ENCODE peak calls at places on chromosomes 13 and 19, in six cellular contexts. C is HepG2, Y is RPMI7951, E is endodermal cell, P is C1 segment of cervical spinal cord, M is T-helper 2 cell. H is an unnamed sample.

GRCh38 chr19:13010992-13011652 is 15.8 kb downstream of the NFIX start:
- DNase-seq in C (no peak), Y (no peak), E (no peak), P (no peak), M (no peak), H (no peak)

GRCh38 chr19:37466798-37467607 is at the start of gene ZNF569:
- DNase-seq in C (peak; percentile 89), Y (peak; percentile 95), E (peak; percentile 96), P (peak; percentile 88), M (peak; percentile 82), H (peak; percentile 96)

GRCh38 chr19:1765182-1765903 is 12.0 kb downstream of the ONECUT3 start:
- DNase-seq in C (no peak), Y (no peak), E (peak; percentile 54), P (no peak), M (no peak), H (no peak)

GRCh38 chr13:100854091-100854490 is 179.5 kb upstream of the TMTC4 start:
- DNase-seq in C (no peak), Y (no peak), E (peak; percentile 76), P (no peak), M (no peak), H (no peak)

GRCh38 chr19:50820549-50821247 is 2.9 kb downstream of the KLK1 start:
- DNase-seq in C (no peak), Y (no peak), E (peak; percentile 73), P (no peak), M (no peak), H (no peak)

GRCh38 chr13:59391696-59392095 is 772.0 kb downstream of the DIAPH3 start:
- DNase-seq in C (peak; percentile 39), Y (peak; percentile 27), E (peak; percentile 83), P (no peak), M (peak; percentile 9), H (peak; percentile 96)

GRCh38 chr19:31354919-31355318 is 5.7 kb upstream of the TSHZ3 start:
- DNase-seq in C (no peak), Y (no peak), E (peak; percentile 58), P (no peak), M (no peak), H (no peak)

GRCh38 chr13:99782669-99783068 is 188.9 kb downstream of the ZIC5 start:
- DNase-seq in C (no peak), Y (no peak), E (no peak), P (no peak), M (no peak), H (no peak)

GRCh38 chr13:28489975-28490550 is 4.9 kb downstream of the FLT1 start:
- DNase-seq in C (no peak), Y (peak; percentile 75), E (no peak), P (no peak), M (no peak), H (peak; percentile 15)

GRCh38 chr13:112256716-112257497 is 119.2 kb upstream of the SPACA7 start:
- DNase-seq in C (no peak), Y (no peak), E (no peak), P (no peak), M (no peak), H (no peak)

GRCh38 chr19:2922987-2923386 is 21.8 kb downstream of the ZNF77 start:
- DNase-seq in C (peak; percentile 52), Y (peak; percentile 29), E (peak; percentile 54), P (no peak), M (no peak), H (no peak)

GRCh38 chr19:49193822-49194394 is 36.3 kb downstream of the TRPM4 start:
- DNase-seq in C (no peak), Y (no peak), E (no peak), P (no peak), M (no peak), H (no peak)

GRCh38 chr19:58128041-58128685 is 22.4 kb downstream of the ZNF329 start:
- DNase-seq in C (no peak), Y (peak; percentile 25), E (peak; percentile 50), P (no peak), M (no peak), H (no peak)

GRCh38 chr19:6250909-6251308 is 28.9 kb downstream of the MLLT1 start:
- DNase-seq in C (no peak), Y (no peak), E (no peak), P (no peak), M (no peak), H (peak; percentile 87)

GRCh38 chr19:51094696-51095279 is 12.1 kb upstream of the KLK14 start:
- DNase-seq in C (peak; percentile 13), Y (no peak), E (peak; percentile 89), P (no peak), M (no peak), H (peak; percentile 1)

GRCh38 chr13:34044041-34044440 is 226.1 kb downstream of the RFC3 start:
- DNase-seq in C (no peak), Y (peak; percentile 76), E (no peak), P (no peak), M (no peak), H (no peak)

GRCh38 chr19:18531485-18531884 is 9.6 kb upstream of the ELL start:
- DNase-seq in C (no peak), Y (no peak), E (no peak), P (no peak), M (no peak), H (no peak)

GRCh38 chr19:38944981-38945506 is 14.3 kb downstream of the MRPS12 start:
- DNase-seq in C (no peak), Y (no peak), E (peak; percentile 73), P (no peak), M (no peak), H (no peak)

GRCh38 chr19:13864223-13864512 is 12.8 kb upstream of the NANOS3 start:
- DNase-seq in C (no peak), Y (no peak), E (no peak), P (no peak), M (no peak), H (no peak)

GRCh38 chr19:14632286-14632685 is 42.4 kb downstream of the ADGRE3 start:
- DNase-seq in C (peak; percentile 32), Y (peak; percentile 51), E (peak; percentile 75), P (no peak), M (no peak), H (peak; percentile 43)

GRCh38 chr19:39833464-39834286 is at the start of gene DYRK1B:
- DNase-seq in C (no peak), Y (no peak), E (peak; percentile 99), P (peak; percentile 89), M (peak; percentile 98), H (no peak)

GRCh38 chr19:12230751-12231733 is 63.6 kb downstream of the ZNF44 start:
- DNase-seq in C (no peak), Y (no peak), E (no peak), P (no peak), M (no peak), H (no peak)

GRCh38 chr13:78595819-78596700 is 7.3 kb downstream of the POU4F1 start:
- DNase-seq in C (peak; percentile 12), Y (peak; percentile 13), E (peak; percentile 86), P (no peak), M (no peak), H (peak; percentile 45)

GRCh38 chr13:35979378-35979911 is 151.7 kb downstream of the DCLK1 start:
- DNase-seq in C (no peak), Y (peak; percentile 87), E (no peak), P (no peak), M (no peak), H (no peak)

GRCh38 chr13:60431108-60431700 is 34.2 kb downstream of the TDRD3 start:
- DNase-seq in C (peak; percentile 47), Y (peak; percentile 51), E (no peak), P (no peak), M (no peak), H (peak; percentile 89)

GRCh38 chr19:6220385-6221191 is 59.2 kb downstream of the MLLT1 start:
- DNase-seq in C (no peak), Y (peak; percentile 75), E (no peak), P (no peak), M (no peak), H (no peak)

GRCh38 chr19:13902993-13903555 is 2.8 kb downstream of the BRME1 start:
- DNase-seq in C (no peak), Y (peak; percentile 33), E (no peak), P (no peak), M (no peak), H (peak; percentile 66)

GRCh38 chr13:59103004-59103768 is 1060.5 kb downstream of the DIAPH3 start:
- DNase-seq in C (no peak), Y (no peak), E (no peak), P (no peak), M (no peak), H (no peak)

GRCh38 chr19:11142528-11143171 is 12.9 kb downstream of the SPC24 start:
- DNase-seq in C (peak; percentile 90), Y (peak; percentile 95), E (peak; percentile 94), P (no peak), M (no peak), H (peak; percentile 13)

GRCh38 chr13:46553521-46553885 is 533 bp downstream of the LRCH1 start:
- DNase-seq in C (no peak), Y (no peak), E (peak; percentile 72), P (no peak), M (no peak), H (no peak)

GRCh38 chr13:79491715-79492114 is 10.8 kb downstream of the NDFIP2 start:
- DNase-seq in C (no peak), Y (no peak), E (no peak), P (no peak), M (no peak), H (no peak)

GRCh38 chr19:5031231-5032100 is 62.6 kb downstream of the KDM4B start:
- DNase-seq in C (peak; percentile 73), Y (peak; percentile 68), E (peak; percentile 98), P (peak; percentile 29), M (peak; percentile 67), H (peak; percentile 69)

GRCh38 chr13:111549464-111549863 is 229.0 kb downstream of the TEX29 start:
- DNase-seq in C (no peak), Y (no peak), E (no peak), P (no peak), M (no peak), H (no peak)

GRCh38 chr13:20301391-20302071 is 69.4 kb upstream of the GJB6 start:
- DNase-seq in C (no peak), Y (no peak), E (peak; percentile 74), P (no peak), M (no peak), H (no peak)

H was measured in Kasumi-1.